ENCODE peak calls at places on chromosomes 13 and 19, in six cellular contexts. T is fibroblast of lung, J is fibroblast of the aortic adventitia, W is GM13977, G is AG10803, D is colonic mucosa. Q is an unnamed sample.
A peak's percentile ranks its signal among the peaks of the same experiment; 100 is the strongest.

GRCh38 chr19:17248011-17248776 is 2.5 kb upstream of the NR2F6 start:
- DNase-seq in W (no peak), T (no peak), J (no peak), G (no peak), D (peak; percentile 75), Q (no peak)

GRCh38 chr19:41264581-41265375 is 606 bp downstream of the HNRNPUL1 start:
- DNase-seq in J (peak; percentile 24), G (peak; percentile 44), T (peak; percentile 35), W (peak; percentile 56), D (peak; percentile 51), Q (peak; percentile 70)

GRCh38 chr19:41161903-41162302 is 31.1 kb upstream of the CYP2S1 start:
- DNase-seq in J (no peak), D (no peak), T (no peak), G (no peak), W (no peak), Q (no peak)

GRCh38 chr19:39834287-39834841 is 402 bp upstream of the DYRK1B start:
- DNase-seq in J (no peak), T (no peak), G (no peak), D (no peak), W (no peak), Q (no peak)

GRCh38 chr19:36526581-36526980 is 1.5 kb downstream of the ZNF260 start:
- DNase-seq in D (no peak), J (no peak), T (peak; percentile 26), G (no peak), W (no peak), Q (no peak)

GRCh38 chr13:61277877-61278276 is 137.8 kb downstream of the PCDH20 start:
- DNase-seq in J (no peak), T (no peak), D (no peak), G (no peak), W (no peak), Q (no peak)

GRCh38 chr19:8331263-8331840 is 10.1 kb downstream of the RPS28 start:
- DNase-seq in W (no peak), T (no peak), G (no peak), J (no peak), D (no peak), Q (no peak)

GRCh38 chr13:89554801-89555200 is 1792.7 kb upstream of the MIR17HG start:
- DNase-seq in G (no peak), D (no peak), T (peak; percentile 10), W (no peak), J (no peak), Q (no peak)

GRCh38 chr19:36032251-36033104 is at the start of gene CLIP3:
- DNase-seq in D (peak; percentile 32), J (peak; percentile 68), G (peak; percentile 67), T (peak; percentile 59), W (peak; percentile 86), Q (peak; percentile 87)

GRCh38 chr19:10863107-10863700 is 8.1 kb upstream of the CARM1 start:
- DNase-seq in D (no peak), J (peak; percentile 61), W (peak; percentile 7), T (peak; percentile 58), G (peak; percentile 26), Q (no peak)

GRCh38 chr19:4208385-4209094 is 20.8 kb upstream of the EBI3 start:
- DNase-seq in T (peak; percentile 32), D (peak; percentile 49), G (no peak), J (no peak), W (peak; percentile 56), Q (peak; percentile 66)
- TF ChIP-seq CTCF in T (peak; percentile 52), D (no peak), G (peak; percentile 54), J (peak; percentile 58), W (peak; percentile 73), Q (peak; percentile 51)

GRCh38 chr13:105863300-105863699 is 672.2 kb downstream of the EFNB2 start:
- DNase-seq in G (no peak), J (no peak), T (no peak), W (no peak), D (no peak), Q (no peak)
- TF ChIP-seq CTCF in G (no peak), J (no peak), T (no peak), W (no peak), D (no peak), Q (no peak)

GRCh38 chr19:13100871-13101589 is 1.6 kb downstream of the LYL1 start:
- DNase-seq in W (no peak), D (no peak), G (no peak), J (no peak), T (no peak), Q (no peak)

GRCh38 chr19:13102666-13103584 is at the start of gene LYL1:
- DNase-seq in T (peak; percentile 39), G (no peak), W (peak; percentile 83), J (peak; percentile 59), D (peak; percentile 75), Q (peak; percentile 84)

GRCh38 chr19:13102416-13102665 is 317 bp downstream of the LYL1 start:
- DNase-seq in T (no peak), J (no peak), D (no peak), W (no peak), G (peak; percentile 40), Q (no peak)

GRCh38 chr19:13100031-13100588 is 2.5 kb downstream of the LYL1 start:
- DNase-seq in T (peak; percentile 32), W (peak; percentile 93), J (no peak), D (no peak), G (peak; percentile 60), Q (peak; percentile 87)

GRCh38 chr19:13101590-13102415 is 855 bp downstream of the LYL1 start:
- DNase-seq in W (no peak), T (no peak), G (no peak), J (no peak), D (no peak), Q (no peak)
- TF ChIP-seq CTCF in W (no peak), T (no peak), G (no peak), J (no peak), D (no peak), Q (no peak)

DNA sequence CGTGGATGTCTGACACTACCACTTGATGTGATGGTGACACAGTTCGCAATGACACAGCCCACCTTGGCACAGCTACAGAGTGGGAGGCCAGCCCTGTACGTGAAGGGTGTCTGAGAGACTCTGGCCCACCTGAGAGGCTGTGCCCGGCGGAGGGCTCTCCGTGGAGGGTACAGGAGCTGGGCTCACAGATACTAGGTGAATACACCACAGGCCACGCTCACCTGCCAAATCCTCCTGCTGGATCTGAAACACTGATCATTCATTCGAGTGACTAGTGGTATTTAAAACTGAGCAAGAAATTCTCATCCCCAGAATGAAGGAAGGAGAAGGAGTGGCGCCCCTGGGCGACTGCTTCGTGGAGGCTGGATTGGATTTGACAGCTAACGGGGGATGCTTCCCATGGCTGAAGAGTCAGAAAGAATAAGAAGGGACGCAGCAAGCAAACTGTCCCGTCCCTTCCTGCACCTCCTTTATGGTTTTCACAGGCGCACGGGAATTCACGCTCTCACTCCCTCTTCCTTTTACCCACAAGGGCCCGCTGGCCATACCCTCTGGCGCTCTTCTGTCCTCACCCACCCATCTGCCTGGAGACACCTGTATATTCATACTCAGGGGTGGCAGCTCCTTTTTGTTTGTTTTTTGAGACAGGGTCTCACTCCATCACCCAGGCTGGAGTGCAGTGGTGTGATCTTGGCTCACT is 25.0 kb downstream of the CEBPG start:
- DNase-seq in J (no peak), W (no peak), T (no peak), D (no peak), G (no peak), Q (no peak)
- TF ChIP-seq CTCF in J (no peak), W (no peak), T (no peak), D (no peak), G (no peak), Q (no peak)